ENCODE peak calls at places on chromosome 18, in seven cellular contexts. D, O, A, B, Y, G and H are unnamed samples.

GRCh38 chr18:13612111-13612997 is 114.0 kb downstream of the FAM210A start:
- DNase-seq in Y (peak; percentile 2), G (peak; percentile 70), O (no peak), B (peak; percentile 81), D (peak; percentile 70), A (peak; percentile 64), H (peak; percentile 62)

GRCh38 chr18:74465775-74466174 is 8.7 kb upstream of the DIPK1C start:
- DNase-seq in G (no peak), D (no peak), A (no peak), B (no peak), O (no peak), Y (no peak), H (no peak)

GRCh38 chr18:9135912-9136314 is 668 bp upstream of the ANKRD12 start:
- DNase-seq in G (no peak), A (no peak), B (no peak), Y (peak; percentile 31), D (peak; percentile 43), O (peak; percentile 40), H (no peak)

GRCh38 chr18:23462876-23463275 is 9.8 kb downstream of the RIOK3 start:
- DNase-seq in Y (peak; percentile 54), A (no peak), D (no peak), B (no peak), G (no peak), O (no peak), H (no peak)

GRCh38 chr18:58132595-58133191 is 88.7 kb downstream of the NEDD4L start:
- DNase-seq in Y (no peak), A (no peak), B (no peak), G (no peak), O (peak; percentile 23), D (no peak), H (no peak)

GRCh38 chr18:70156886-70157285 is 48.6 kb downstream of the RTTN start:
- DNase-seq in Y (no peak), B (no peak), A (no peak), D (no peak), O (no peak), G (no peak), H (no peak)

GRCh38 chr18:60130289-60130688 is 230.5 kb downstream of the PMAIP1 start:
- DNase-seq in O (no peak), Y (no peak), D (no peak), A (no peak), B (no peak), G (no peak), H (no peak)

GRCh38 chr18:36697905-36698304 is 130.9 kb downstream of the TPGS2 start:
- DNase-seq in D (no peak), O (peak; percentile 61), Y (peak; percentile 49), B (no peak), G (no peak), A (no peak), H (no peak)

GRCh38 chr18:52888014-52888413 is 548.0 kb downstream of the DCC start:
- DNase-seq in B (no peak), O (no peak), D (no peak), Y (no peak), G (no peak), A (no peak), H (no peak)

GRCh38 chr18:36153203-36153602 is 23.5 kb downstream of the ELP2 start:
- DNase-seq in O (peak; percentile 92), A (no peak), Y (peak; percentile 72), G (no peak), D (no peak), B (no peak), H (no peak)

GRCh38 chr18:25229080-25229479 is 122.9 kb downstream of the ZNF521 start:
- DNase-seq in Y (peak; percentile 70), G (no peak), O (peak; percentile 39), A (no peak), D (no peak), B (no peak), H (no peak)

GRCh38 chr18:12599543-12599942 is 58.4 kb downstream of the SPIRE1 start:
- DNase-seq in B (no peak), G (no peak), O (no peak), Y (no peak), A (no peak), D (no peak), H (no peak)

GRCh38 chr18:11002796-11003195 is 146.6 kb downstream of the PIEZO2 start:
- DNase-seq in A (no peak), Y (no peak), G (no peak), B (no peak), O (no peak), D (no peak), H (no peak)

GRCh38 chr18:50559750-50560680 is at the start of gene MAPK4:
- DNase-seq in D (peak; percentile 53), Y (peak; percentile 35), B (peak; percentile 59), A (no peak), G (no peak), O (no peak), H (no peak)

GRCh38 chr18:11861583-11862288 is 10.5 kb downstream of the CHMP1B start:
- DNase-seq in D (no peak), A (no peak), G (no peak), B (no peak), O (no peak), Y (peak; percentile 58), H (no peak)

GRCh38 chr18:26017929-26018328 is 72.5 kb downstream of the SS18 start:
- DNase-seq in O (no peak), A (no peak), Y (no peak), G (no peak), B (no peak), D (peak; percentile 32), H (no peak)

GRCh38 chr18:26487437-26487836 is 60.9 kb downstream of the KCTD1 start:
- DNase-seq in D (no peak), O (peak; percentile 24), A (no peak), G (no peak), Y (no peak), B (no peak), H (no peak)

GRCh38 chr18:49728542-49728941 is 84.8 kb downstream of the ACAA2 start:
- DNase-seq in Y (peak; percentile 56), B (peak; percentile 56), G (peak; percentile 30), D (no peak), O (peak; percentile 57), A (no peak), H (peak; percentile 12)

GRCh38 chr18:11751305-11752115 is 62.4 kb downstream of the GNAL start:
- DNase-seq in G (no peak), D (no peak), A (no peak), B (no peak), O (no peak), Y (no peak), H (no peak)

GRCh38 chr18:31230495-31230894 is 67.8 kb upstream of the DSC1 start:
- DNase-seq in Y (no peak), B (no peak), A (no peak), D (no peak), O (no peak), G (no peak), H (no peak)

GRCh38 chr18:13513015-13513414 is 213.3 kb downstream of the FAM210A start:
- DNase-seq in B (no peak), Y (no peak), O (no peak), D (no peak), G (no peak), A (no peak), H (no peak)

GRCh38 chr18:63454497-63454896 is 22.3 kb upstream of the SERPINB5 start:
- DNase-seq in O (peak; percentile 89), G (no peak), B (no peak), Y (no peak), A (no peak), D (no peak), H (no peak)

GRCh38 chr18:43276471-43276870 is 819 bp downstream of the SYT4 start:
- DNase-seq in D (no peak), Y (no peak), A (no peak), B (no peak), O (no peak), G (no peak), H (no peak)

GRCh38 chr18:58046087-58046793 is 2.2 kb downstream of the NEDD4L start:
- DNase-seq in B (no peak), O (peak; percentile 10), A (no peak), Y (no peak), D (peak; percentile 47), G (no peak), H (no peak)

GRCh38 chr18:43396266-43396665 is 119.0 kb upstream of the SYT4 start:
- DNase-seq in O (no peak), B (no peak), A (no peak), Y (peak; percentile 51), D (peak; percentile 18), G (no peak), H (no peak)

GRCh38 chr18:65039578-65039977 is 711.2 kb upstream of the CDH7 start:
- DNase-seq in Y (no peak), D (no peak), B (no peak), G (no peak), A (no peak), O (no peak), H (no peak)

GRCh38 chr18:8908792-8909510 is 193.5 kb upstream of the NDUFV2 start:
- DNase-seq in D (no peak), A (no peak), G (no peak), Y (no peak), O (no peak), B (no peak), H (no peak)

GRCh38 chr18:58858591-58859468 is 5.8 kb upstream of the ZNF532 start:
- DNase-seq in D (peak; percentile 13), O (no peak), B (no peak), Y (peak; percentile 80), A (no peak), G (no peak), H (no peak)

GRCh38 chr18:12086677-12087482 is 6.8 kb upstream of the ANKRD62 start:
- DNase-seq in D (no peak), A (no peak), G (no peak), B (no peak), Y (no peak), O (no peak), H (no peak)

GRCh38 chr18:79917351-79918088 is 33.9 kb downstream of the SLC66A2 start:
- DNase-seq in O (no peak), A (no peak), Y (no peak), B (peak; percentile 29), G (peak; percentile 4), D (no peak), H (no peak)

GRCh38 chr18:58501033-58501432 is 127.9 kb downstream of the ALPK2 start:
- DNase-seq in Y (peak; percentile 16), O (no peak), D (no peak), B (no peak), G (no peak), A (no peak), H (no peak)